ENCODE peak calls at places on chromosomes 7 and 10, in six cellular contexts. V is cardiac fibroblast, U is cardiac muscle cell, N is HFF-Myc, K is choroid plexus epithelial cell, R is A549. F is an unnamed sample.

GRCh38 chr10:116835658-116836057 is 13.6 kb upstream of the ENO4 start:
- DNase-seq in V (no peak), U (no peak), N (no peak), K (no peak), R (no peak), F (no peak)

GRCh38 chr7:70583965-70584883 is 547.7 kb upstream of the GALNT17 start:
- DNase-seq in V (no peak), U (no peak), N (no peak), K (no peak), R (no peak), F (no peak)

GRCh38 chr7:117086788-117087187 is 133.5 kb downstream of the ST7 start:
- DNase-seq in V (peak), U (no peak), N (no peak), K (peak), R (no peak), F (peak)

GRCh38 chr7:8938036-8938435 is 504.6 kb downstream of the NXPH1 start:
- DNase-seq in V (no peak), U (no peak), N (no peak), K (no peak), R (no peak), F (no peak)

GRCh38 chr7:19390795-19391194 is 245.6 kb upstream of the FERD3L start:
- DNase-seq in V (no peak), U (no peak), N (no peak), K (peak), R (no peak), F (no peak)

GRCh38 chr10:76732306-76732705 is 905.3 kb downstream of the KCNMA1 start:
- DNase-seq in V (no peak), U (no peak), N (no peak), K (no peak), R (no peak), F (no peak)

GRCh38 chr10:2543974-2544373 is 523.4 kb upstream of the PFKP start:
- DNase-seq in V (no peak), U (no peak), N (no peak), K (no peak), R (no peak), F (no peak)

GRCh38 chr10:24897326-24897926 is 55.0 kb downstream of the PRTFDC1 start:
- DNase-seq in V (peak), U (no peak), N (no peak), K (peak), R (peak), F (peak)

GRCh38 chr7:38276096-38276857 is 2.8 kb upstream of the TARP start:
- DNase-seq in V (no peak), U (no peak), N (no peak), K (no peak), R (no peak), F (no peak)

GRCh38 chr7:18458830-18459229 is 36.7 kb upstream of the HDAC9 start:
- DNase-seq in V (peak), U (no peak), N (no peak), K (no peak), R (no peak), F (no peak)

GRCh38 chr10:100998183-100998990 is 1.2 kb upstream of the LZTS2 start:
- DNase-seq in V (peak), U (peak), N (no peak), K (peak), R (peak), F (peak)

GRCh38 chr7:88299126-88299525 is 7.6 kb downstream of the STEAP4 start:
- DNase-seq in V (no peak), U (no peak), N (no peak), K (no peak), R (no peak), F (no peak)

GRCh38 chr7:88301924-88302323 is 4.8 kb downstream of the STEAP4 start:
- DNase-seq in V (no peak), U (no peak), N (no peak), K (no peak), R (no peak), F (no peak)

GRCh38 chr7:88300401-88300800 is 6.3 kb downstream of the STEAP4 start:
- DNase-seq in V (no peak), U (no peak), N (no peak), K (no peak), R (no peak), F (no peak)

GRCh38 chr7:88305044-88305443 is 1.6 kb downstream of the STEAP4 start:
- DNase-seq in V (no peak), U (no peak), N (no peak), K (no peak), R (no peak), F (no peak)

GRCh38 chr7:88302486-88302885 is 4.2 kb downstream of the STEAP4 start:
- DNase-seq in V (no peak), U (no peak), N (no peak), K (no peak), R (no peak), F (no peak)
- H3K4me3 ChIP-seq in V (no peak), U (no peak), N (no peak), K (no peak), R (no peak), F (no peak)

GRCh38 chr10:71850745-71851629 is at the start of gene PSAP:
- DNase-seq in V (peak), U (peak), N (peak), K (peak), R (peak), F (peak)
- TF ChIP-seq CTCF in V (no peak), U (peak), N (no peak), K (no peak), R (no peak), F (no peak)

DNA sequence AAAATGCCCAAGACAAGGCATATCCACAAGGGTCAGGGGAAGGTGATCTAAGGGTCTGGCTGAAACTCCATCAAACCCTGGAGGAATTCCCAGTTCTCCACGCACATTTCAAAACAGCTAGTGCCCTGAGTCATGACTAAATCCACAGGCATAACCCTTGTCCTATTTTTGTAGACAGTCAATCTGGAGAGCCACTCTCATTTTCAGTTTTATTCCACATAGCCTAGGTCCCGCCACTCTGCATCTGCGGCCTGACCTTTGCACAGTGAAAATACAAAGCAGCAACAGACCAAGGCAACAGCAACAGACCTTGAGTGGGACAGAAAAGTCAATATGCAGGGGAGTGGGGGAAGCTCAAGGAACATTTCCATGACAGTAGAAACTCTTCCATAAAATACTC is 201.4 kb upstream of the NPVF start:
- DNase-seq in V (no peak), U (no peak), N (no peak), K (no peak), R (no peak), F (no peak)
- H3K4me3 ChIP-seq in V (no peak), U (no peak), N (no peak), K (no peak), R (no peak), F (no peak)

DNA sequence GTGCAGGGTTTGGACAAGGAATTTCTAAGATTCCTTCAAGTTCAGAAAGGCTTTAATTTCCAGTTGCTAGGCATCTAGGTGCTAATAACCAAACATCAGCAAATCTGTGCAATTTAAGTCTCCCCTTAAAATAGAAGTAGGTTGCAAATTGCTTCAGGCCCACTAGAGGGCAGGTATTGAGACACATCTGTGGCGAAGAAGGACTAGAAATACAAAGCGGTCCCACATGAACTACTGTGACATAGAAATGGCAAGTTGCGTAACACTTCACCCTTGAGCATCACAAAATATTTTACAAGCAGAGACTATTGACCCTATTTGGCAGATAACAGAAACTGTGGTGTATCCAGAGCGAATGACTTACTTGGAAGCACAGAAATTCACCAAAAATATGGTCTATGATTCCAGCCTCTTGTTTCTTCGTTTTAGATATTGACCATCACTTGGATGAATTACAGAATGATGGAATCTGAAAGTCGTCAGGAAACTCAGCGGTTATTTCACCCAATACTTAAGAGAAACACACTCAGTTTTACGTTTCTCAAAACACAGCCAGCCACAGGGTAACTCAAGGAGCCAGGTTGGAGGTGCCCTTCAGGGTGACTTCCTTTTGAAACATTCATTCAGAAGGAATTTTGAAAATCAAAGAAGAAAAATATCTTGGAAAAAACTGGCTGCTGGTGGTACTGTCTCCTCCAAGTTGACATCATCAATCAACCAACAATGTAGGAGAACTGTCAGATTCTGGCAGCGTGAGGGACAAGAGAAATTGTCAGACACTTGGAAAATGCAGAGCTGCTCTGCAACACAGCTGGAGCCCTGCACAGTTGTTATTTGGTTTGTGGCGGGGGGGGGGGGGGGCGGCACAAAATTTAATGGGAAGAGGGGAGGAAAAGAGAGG is 256.3 kb upstream of the MINDY3 start:
- DNase-seq in V (peak), U (peak), N (no peak), K (peak), R (peak), F (peak)
- TF ChIP-seq CTCF in V (peak), U (peak), N (peak), K (peak), R (peak), F (no peak)

GRCh38 chr10:62072901-62073300 is 171.4 kb downstream of the ARID5B start:
- DNase-seq in V (no peak), U (no peak), N (no peak), K (no peak), R (no peak), F (peak)
- H3K4me3 ChIP-seq in V (no peak), U (no peak), N (no peak), K (no peak), R (no peak), F (no peak)

DNA sequence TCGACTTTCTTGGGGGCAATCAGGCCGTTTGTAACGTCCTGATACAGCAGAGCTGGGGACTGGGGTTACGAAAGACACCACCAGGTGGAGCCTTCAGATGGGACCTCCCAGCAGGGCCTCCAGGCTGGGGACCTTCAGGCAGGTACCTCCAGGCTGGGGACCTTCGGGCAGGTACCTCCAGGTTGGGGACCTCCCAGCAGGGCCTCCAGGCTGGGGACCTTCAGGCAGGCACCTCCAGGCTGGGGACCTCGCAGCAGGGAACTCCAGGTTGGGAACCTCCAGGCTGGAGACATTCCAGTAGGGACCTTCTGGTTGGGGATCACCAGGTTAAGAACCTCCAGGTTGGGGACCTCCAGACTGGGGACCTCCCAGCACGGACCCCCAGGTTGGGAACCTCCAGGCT is 23.5 kb upstream of the GPR146 start:
- DNase-seq in V (no peak), U (no peak), N (no peak), K (no peak), R (no peak), F (no peak)
- TF ChIP-seq CTCF in V (no peak), U (no peak), N (peak), K (peak), R (peak), F (peak)

GRCh38 chr10:80468002-80468401 is 13.9 kb downstream of the TSPAN14 start:
- DNase-seq in V (peak), U (no peak), N (no peak), K (no peak), R (no peak), F (no peak)

GRCh38 chr10:80471009-80471408 is 16.9 kb downstream of the TSPAN14 start:
- DNase-seq in V (no peak), U (no peak), N (no peak), K (no peak), R (no peak), F (no peak)

GRCh38 chr10:80466724-80467326 is 12.7 kb downstream of the TSPAN14 start:
- DNase-seq in V (no peak), U (no peak), N (no peak), K (no peak), R (no peak), F (no peak)

GRCh38 chr10:80470266-80470665 is 16.2 kb downstream of the TSPAN14 start:
- DNase-seq in V (no peak), U (no peak), N (no peak), K (no peak), R (no peak), F (no peak)

GRCh38 chr10:80468806-80469421 is 14.8 kb downstream of the TSPAN14 start:
- DNase-seq in V (no peak), U (no peak), N (no peak), K (no peak), R (no peak), F (no peak)
- H3K4me3 ChIP-seq in V (no peak), U (no peak), N (no peak), K (no peak), R (no peak), F (no peak)